ENCODE peak calls at places on chromosomes 6 and 20, in six cellular contexts. T is AG08395; K is iPS DF 19.7; U is activated effector memory CD4-positive, alpha-beta T cell treated with Interleukin-2 at 50 U/mL for 16 hours; E is T-helper 2 cell; F is anterior cingulate cortex. V is an unnamed sample.

GRCh38 chr20:1299522-1299921 is 29.4 kb downstream of the SDCBP2 start:
- DNase-seq in T (no peak), K (no peak), U (no peak), E (peak; percentile 52), F (no peak), V (no peak)

GRCh38 chr6:30485236-30485635 is 4.1 kb upstream of the HLA-E start:
- DNase-seq in T (no peak), K (no peak), U (no peak), E (no peak), F (no peak), V (no peak)

GRCh38 chr20:5657190-5657872 is 92.9 kb upstream of the SHLD1 start:
- DNase-seq in T (peak; percentile 76), K (no peak), U (no peak), E (no peak), F (peak; percentile 9), V (no peak)

GRCh38 chr6:89412071-89413005 is at the start of gene RRAGD:
- DNase-seq in T (peak; percentile 40), K (no peak), U (peak; percentile 51), E (peak; percentile 86), F (peak; percentile 84), V (peak; percentile 47)

GRCh38 chr6:143579703-143580102 is 68.2 kb upstream of the FUCA2 start:
- DNase-seq in T (peak; percentile 88), K (no peak), U (no peak), E (no peak), F (no peak), V (no peak)

GRCh38 chr6:44630125-44631028 is 242.9 kb downstream of the CDC5L start:
- DNase-seq in T (peak; percentile 77), K (no peak), U (peak; percentile 13), E (peak; percentile 50), F (peak; percentile 8), V (no peak)

GRCh38 chr6:127120109-127120786 is 1.8 kb downstream of the RSPO3 start:
- DNase-seq in T (no peak), K (no peak), U (no peak), E (no peak), F (no peak), V (no peak)

GRCh38 chr20:32731882-32732266 is 11.4 kb downstream of the COMMD7 start:
- DNase-seq in T (no peak), K (no peak), U (no peak), E (peak; percentile 57), F (no peak), V (no peak)

GRCh38 chr6:23111984-23112383 is 542.6 kb downstream of the HDGFL1 start:
- DNase-seq in T (peak; percentile 69), K (no peak), U (no peak), E (no peak), F (no peak), V (no peak)

GRCh38 chr6:148824960-148825359 is 78.1 kb downstream of the UST start:
- DNase-seq in T (no peak), K (no peak), U (no peak), E (no peak), F (no peak), V (no peak)

GRCh38 chr6:27275025-27275956 is 27.8 kb downstream of the PRSS16 start:
- DNase-seq in T (no peak), K (no peak), U (no peak), E (no peak), F (no peak), V (no peak)

GRCh38 chr6:87702589-87702945 is 534 bp upstream of the AKIRIN2 start:
- DNase-seq in T (no peak), K (peak; percentile 38), U (no peak), E (peak; percentile 40), F (no peak), V (no peak)

GRCh38 chr6:52612336-52613096 is 35.7 kb upstream of the TRAM2 start:
- DNase-seq in T (peak; percentile 31), K (no peak), U (no peak), E (no peak), F (no peak), V (no peak)

GRCh38 chr6:24899647-24900325 is 36.0 kb downstream of the RIPOR2 start:
- DNase-seq in T (no peak), K (no peak), U (no peak), E (peak; percentile 73), F (peak; percentile 27), V (no peak)

GRCh38 chr20:31682352-31682751 is 40.3 kb downstream of the BCL2L1 start:
- DNase-seq in T (no peak), K (no peak), U (no peak), E (no peak), F (no peak), V (no peak)

GRCh38 chr6:74631558-74631957 is 574.3 kb downstream of the COL12A1 start:
- DNase-seq in T (no peak), K (no peak), U (no peak), E (no peak), F (no peak), V (no peak)

GRCh38 chr6:131510094-131510493 is 62.9 kb upstream of the ARG1 start:
- DNase-seq in T (no peak), K (peak; percentile 80), U (no peak), E (no peak), F (no peak), V (no peak)

GRCh38 chr6:13538084-13538483 is 36.3 kb upstream of the SIRT5 start:
- DNase-seq in T (peak; percentile 72), K (no peak), U (no peak), E (peak; percentile 7), F (no peak), V (no peak)

GRCh38 chr6:131917763-131918649 is 33.2 kb downstream of the CCN2 start:
- DNase-seq in T (no peak), K (no peak), U (no peak), E (no peak), F (no peak), V (no peak)

GRCh38 chr6:133034509-133035206 is 206.5 kb upstream of the EYA4 start:
- DNase-seq in T (no peak), K (no peak), U (no peak), E (no peak), F (no peak), V (no peak)

GRCh38 chr20:3751664-3752385 is 15.7 kb downstream of the ADISSP start:
- DNase-seq in T (no peak), K (no peak), U (peak; percentile 52), E (peak; percentile 73), F (no peak), V (no peak)

V was measured in natural killer cell.